ENCODE peak calls at places on chromosome 11, in nine cellular contexts. One of them, this sample, is unnamed. For H3K4me1, the result is how much of the 10 kb centered on the place peaks cover.

GRCh38 chr11:17917556-17917955 is 95.3 kb downstream of the SERGEF start:
- DNase-seq in GM12878: no peak
- DNase-seq in GM23248: no peak
- DNase-seq in fibroblast of lung: no peak
- DNase-seq in hepatocyte: no peak
- DNase-seq in IMR-90: no peak
- DNase-seq in H9: no peak
- DNase-seq in mammary epithelial cell: peak
- DNase-seq in neuronal stem cell: no peak
- DNase-seq in this sample: no peak

GRCh38 chr11:112961751-112962747 is 829 bp downstream of the NCAM1 start:
- DNase-seq in IMR-90: no peak
- DNase-seq in hepatocyte: peak
- DNase-seq in GM12878: no peak
- DNase-seq in H9: peak
- DNase-seq in fibroblast of lung: peak
- DNase-seq in GM23248: peak
- DNase-seq in neuronal stem cell: peak
- DNase-seq in mammary epithelial cell: no peak
- DNase-seq in this sample: peak

GRCh38 chr11:8661036-8661435 is 21.4 kb downstream of the TRIM66 start:
- DNase-seq in neuronal stem cell: no peak
- DNase-seq in hepatocyte: no peak
- DNase-seq in mammary epithelial cell: no peak
- DNase-seq in H9: no peak
- DNase-seq in GM23248: no peak
- DNase-seq in fibroblast of lung: no peak
- DNase-seq in GM12878: no peak
- DNase-seq in IMR-90: no peak
- DNase-seq in this sample: no peak

GRCh38 chr11:70727899-70728620 is 329.7 kb downstream of the CTTN start:
- DNase-seq in neuronal stem cell: no peak
- DNase-seq in H9: no peak
- DNase-seq in fibroblast of lung: no peak
- DNase-seq in IMR-90: no peak
- DNase-seq in GM12878: no peak
- DNase-seq in GM23248: no peak
- DNase-seq in mammary epithelial cell: no peak
- DNase-seq in hepatocyte: no peak
- DNase-seq in this sample: no peak

GRCh38 chr11:59158206-59159068 is 13.5 kb upstream of the DTX4 start:
- DNase-seq in hepatocyte: peak
- DNase-seq in mammary epithelial cell: peak
- DNase-seq in IMR-90: peak
- DNase-seq in GM23248: peak
- DNase-seq in neuronal stem cell: no peak
- DNase-seq in fibroblast of lung: peak
- DNase-seq in GM12878: no peak
- DNase-seq in H9: peak
- DNase-seq in this sample: peak

GRCh38 chr11:115760921-115761320 is 256.7 kb upstream of the CADM1 start:
- DNase-seq in H9: no peak
- DNase-seq in GM23248: no peak
- DNase-seq in fibroblast of lung: no peak
- DNase-seq in IMR-90: no peak
- DNase-seq in GM12878: no peak
- DNase-seq in mammary epithelial cell: no peak
- DNase-seq in neuronal stem cell: peak
- DNase-seq in hepatocyte: no peak
- DNase-seq in this sample: no peak

GRCh38 chr11:8017894-8018741 is 31.0 kb downstream of the EIF3F start:
- DNase-seq in fibroblast of lung: peak
- DNase-seq in IMR-90: no peak
- DNase-seq in neuronal stem cell: no peak
- DNase-seq in mammary epithelial cell: no peak
- DNase-seq in GM12878: no peak
- DNase-seq in GM23248: peak
- DNase-seq in hepatocyte: peak
- DNase-seq in H9: peak
- DNase-seq in this sample: peak

GRCh38 chr11:73072935-73073481 is 69.1 kb downstream of the FCHSD2 start:
- DNase-seq in mammary epithelial cell: peak
- DNase-seq in fibroblast of lung: peak
- DNase-seq in H9: no peak
- DNase-seq in neuronal stem cell: no peak
- DNase-seq in IMR-90: peak
- DNase-seq in GM12878: peak
- DNase-seq in GM23248: peak
- DNase-seq in hepatocyte: peak
- DNase-seq in this sample: peak

GRCh38 chr11:61914471-61915171 is 2.7 kb downstream of the RAB3IL1 start:
- DNase-seq in H9: no peak
- DNase-seq in fibroblast of lung: no peak
- DNase-seq in IMR-90: no peak
- DNase-seq in mammary epithelial cell: no peak
- DNase-seq in GM23248: no peak
- DNase-seq in hepatocyte: no peak
- DNase-seq in neuronal stem cell: no peak
- DNase-seq in GM12878: no peak
- DNase-seq in this sample: no peak

GRCh38 chr11:111183706-111184105 is 61.8 kb upstream of the POU2AF2 start:
- DNase-seq in IMR-90: peak
- DNase-seq in H9: no peak
- DNase-seq in GM12878: no peak
- DNase-seq in hepatocyte: no peak
- DNase-seq in mammary epithelial cell: no peak
- DNase-seq in GM23248: peak
- DNase-seq in neuronal stem cell: no peak
- DNase-seq in fibroblast of lung: no peak
- DNase-seq in this sample: no peak

GRCh38 chr11:103988595-103988969 is 47.9 kb upstream of the DDI1 start:
- DNase-seq in GM23248: peak
- DNase-seq in IMR-90: peak
- DNase-seq in H9: no peak
- DNase-seq in neuronal stem cell: no peak
- DNase-seq in fibroblast of lung: peak
- DNase-seq in hepatocyte: no peak
- DNase-seq in mammary epithelial cell: peak
- DNase-seq in GM12878: no peak
- DNase-seq in this sample: peak

GRCh38 chr11:44575288-44575672 is 9.8 kb downstream of the CD82 start:
- DNase-seq in neuronal stem cell: no peak
- DNase-seq in GM23248: peak
- DNase-seq in H9: no peak
- DNase-seq in IMR-90: peak
- DNase-seq in GM12878: no peak
- DNase-seq in fibroblast of lung: no peak
- DNase-seq in hepatocyte: no peak
- DNase-seq in mammary epithelial cell: peak
- DNase-seq in this sample: peak

GRCh38 chr11:107043242-107043991 is 25.1 kb upstream of the GUCY1A2 start:
- DNase-seq in GM12878: peak
- DNase-seq in mammary epithelial cell: peak
- DNase-seq in IMR-90: peak
- DNase-seq in H9: no peak
- DNase-seq in neuronal stem cell: no peak
- DNase-seq in fibroblast of lung: peak
- DNase-seq in hepatocyte: no peak
- DNase-seq in GM23248: peak
- DNase-seq in this sample: peak

GRCh38 chr11:119964136-119965025 is 173.5 kb downstream of the TRIM29 start:
- DNase-seq in mammary epithelial cell: peak
- DNase-seq in hepatocyte: no peak
- DNase-seq in H9: peak
- DNase-seq in fibroblast of lung: no peak
- DNase-seq in IMR-90: no peak
- DNase-seq in GM23248: no peak
- DNase-seq in GM12878: no peak
- DNase-seq in neuronal stem cell: peak
- DNase-seq in this sample: no peak

GRCh38 chr11:95245038-95245437 is 14.0 kb upstream of the SESN3 start:
- DNase-seq in IMR-90: peak
- DNase-seq in fibroblast of lung: no peak
- DNase-seq in GM12878: no peak
- DNase-seq in mammary epithelial cell: peak
- DNase-seq in H9: no peak
- DNase-seq in neuronal stem cell: no peak
- DNase-seq in GM23248: peak
- DNase-seq in hepatocyte: peak
- DNase-seq in this sample: peak

GRCh38 chr11:93196816-93197382 is 892 bp downstream of the SLC36A4 start:
- DNase-seq in H9: no peak
- DNase-seq in fibroblast of lung: no peak
- DNase-seq in IMR-90: peak
- DNase-seq in neuronal stem cell: no peak
- DNase-seq in hepatocyte: peak
- DNase-seq in mammary epithelial cell: no peak
- DNase-seq in GM12878: no peak
- DNase-seq in GM23248: peak
- DNase-seq in this sample: no peak
- H3K4me1 ChIP-seq in H9: under half
- H3K4me1 ChIP-seq in fibroblast of lung: under half
- H3K4me1 ChIP-seq in IMR-90: under half
- H3K4me1 ChIP-seq in neuronal stem cell: under half
- H3K4me1 ChIP-seq in hepatocyte: under half
- H3K4me1 ChIP-seq in mammary epithelial cell: under half
- H3K4me1 ChIP-seq in GM12878: under half
- H3K4me1 ChIP-seq in GM23248: under half
- H3K4me1 ChIP-seq in this sample: under half

DNA sequence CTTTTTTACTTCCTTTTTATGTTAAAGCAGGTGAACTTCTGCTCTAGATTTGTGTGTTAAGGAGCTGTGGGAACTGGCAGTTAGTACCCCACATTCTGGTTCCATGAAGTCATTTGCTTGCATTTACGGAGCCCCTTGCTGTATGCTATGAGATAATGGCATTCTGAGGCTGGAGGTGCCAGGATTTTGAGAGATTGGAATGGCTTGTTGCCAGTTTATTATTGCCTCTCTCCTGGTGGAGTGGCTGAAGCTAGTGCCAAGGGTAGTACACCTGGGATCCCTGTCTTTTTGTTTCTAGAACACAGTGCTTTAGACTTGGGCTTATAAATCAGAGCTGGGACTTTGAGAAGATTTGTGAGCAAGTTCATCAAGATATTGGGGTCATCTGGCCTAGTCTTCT is 73.8 kb downstream of the STIM1 start:
- DNase-seq in hepatocyte: no peak
- DNase-seq in fibroblast of lung: no peak
- DNase-seq in H9: no peak
- DNase-seq in GM23248: no peak
- DNase-seq in neuronal stem cell: no peak
- DNase-seq in mammary epithelial cell: no peak
- DNase-seq in IMR-90: peak
- DNase-seq in GM12878: no peak
- DNase-seq in this sample: no peak
- H3K4me2 ChIP-seq in hepatocyte: no peak
- H3K4me2 ChIP-seq in fibroblast of lung: no peak
- H3K4me2 ChIP-seq in H9: no peak
- H3K4me2 ChIP-seq in GM23248: no peak
- H3K4me2 ChIP-seq in neuronal stem cell: no peak
- H3K4me2 ChIP-seq in mammary epithelial cell: no peak
- H3K4me2 ChIP-seq in IMR-90: no peak
- H3K4me2 ChIP-seq in GM12878: no peak
- H3K4me2 ChIP-seq in this sample: no peak

GRCh38 chr11:129856036-129856435 is 39.3 kb downstream of the NFRKB start:
- DNase-seq in neuronal stem cell: no peak
- DNase-seq in fibroblast of lung: no peak
- DNase-seq in GM12878: no peak
- DNase-seq in H9: no peak
- DNase-seq in IMR-90: no peak
- DNase-seq in mammary epithelial cell: no peak
- DNase-seq in hepatocyte: no peak
- DNase-seq in GM23248: no peak
- DNase-seq in this sample: no peak

GRCh38 chr11:129852125-129852740 is 36.6 kb downstream of the TMEM45B start:
- DNase-seq in mammary epithelial cell: no peak
- DNase-seq in GM12878: no peak
- DNase-seq in neuronal stem cell: no peak
- DNase-seq in H9: no peak
- DNase-seq in hepatocyte: no peak
- DNase-seq in GM23248: peak
- DNase-seq in IMR-90: no peak
- DNase-seq in fibroblast of lung: no peak
- DNase-seq in this sample: no peak

GRCh38 chr11:129854229-129854805 is 38.7 kb downstream of the TMEM45B start:
- DNase-seq in GM12878: no peak
- DNase-seq in H9: no peak
- DNase-seq in neuronal stem cell: no peak
- DNase-seq in fibroblast of lung: no peak
- DNase-seq in GM23248: peak
- DNase-seq in mammary epithelial cell: no peak
- DNase-seq in IMR-90: no peak
- DNase-seq in hepatocyte: no peak
- DNase-seq in this sample: no peak

GRCh38 chr11:129855086-129855485 is 39.4 kb downstream of the TMEM45B start:
- DNase-seq in H9: no peak
- DNase-seq in mammary epithelial cell: no peak
- DNase-seq in GM23248: no peak
- DNase-seq in IMR-90: no peak
- DNase-seq in neuronal stem cell: no peak
- DNase-seq in fibroblast of lung: no peak
- DNase-seq in hepatocyte: no peak
- DNase-seq in GM12878: no peak
- DNase-seq in this sample: no peak

GRCh38 chr11:129853508-129854228 is 38.0 kb downstream of the TMEM45B start:
- DNase-seq in IMR-90: peak
- DNase-seq in mammary epithelial cell: peak
- DNase-seq in hepatocyte: peak
- DNase-seq in GM23248: peak
- DNase-seq in fibroblast of lung: peak
- DNase-seq in H9: no peak
- DNase-seq in GM12878: no peak
- DNase-seq in neuronal stem cell: no peak
- DNase-seq in this sample: peak
- H3K27ac ChIP-seq in IMR-90: no peak
- H3K27ac ChIP-seq in mammary epithelial cell: no peak
- H3K27ac ChIP-seq in hepatocyte: peak
- H3K27ac ChIP-seq in GM23248: no peak
- H3K27ac ChIP-seq in fibroblast of lung: no peak
- H3K27ac ChIP-seq in H9: no peak
- H3K27ac ChIP-seq in GM12878: no peak
- H3K27ac ChIP-seq in neuronal stem cell: no peak
- H3K27ac ChIP-seq in this sample: no peak

DNA sequence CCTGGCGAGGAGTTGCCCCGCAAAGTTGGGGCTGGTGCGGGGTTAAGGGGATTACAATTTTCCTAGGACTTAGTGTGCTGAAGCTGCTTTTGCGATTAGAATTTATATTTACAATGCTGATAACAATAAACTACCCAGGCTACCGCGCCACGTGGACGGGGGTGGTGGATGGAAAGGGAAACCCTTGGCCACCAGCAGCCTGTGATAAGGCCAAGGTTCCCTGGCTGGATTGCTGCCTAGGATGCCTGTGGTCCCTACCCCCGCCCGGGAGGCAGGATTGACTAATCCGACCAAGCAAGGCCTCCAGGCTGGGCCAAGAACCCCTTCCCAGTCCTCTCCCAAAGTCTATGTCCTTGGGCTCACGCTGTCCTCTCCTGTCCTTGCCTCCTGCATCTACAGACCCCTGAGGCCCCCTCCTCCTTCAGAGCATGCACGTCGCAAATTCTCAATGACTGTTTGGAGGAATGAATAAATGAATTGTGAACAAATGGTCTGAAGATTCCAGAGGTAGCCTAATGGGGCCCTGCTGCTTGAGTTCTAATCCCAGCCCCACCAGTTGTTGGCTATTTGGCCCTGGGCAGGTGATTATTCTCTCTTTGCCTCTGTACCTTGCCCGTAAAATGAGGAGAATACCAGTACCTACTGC is 7.6 kb upstream of the CHKA start:
- DNase-seq in hepatocyte: peak
- DNase-seq in IMR-90: peak
- DNase-seq in H9: peak
- DNase-seq in mammary epithelial cell: no peak
- DNase-seq in GM12878: no peak
- DNase-seq in neuronal stem cell: no peak
- DNase-seq in GM23248: peak
- DNase-seq in fibroblast of lung: peak
- DNase-seq in this sample: peak
- H3K4me1 ChIP-seq in hepatocyte: under half
- H3K4me1 ChIP-seq in IMR-90: under half
- H3K4me1 ChIP-seq in H9: under half
- H3K4me1 ChIP-seq in mammary epithelial cell: under half
- H3K4me1 ChIP-seq in GM12878: under half
- H3K4me1 ChIP-seq in neuronal stem cell: under half
- H3K4me1 ChIP-seq in GM23248: under half
- H3K4me1 ChIP-seq in fibroblast of lung: under half
- H3K4me1 ChIP-seq in this sample: under half

This sample was measured in mesenchymal stem cell.